ENCODE peak calls at places on chromosome 17, in ten cellular contexts. B, V, Q, Y, G, F, N, L, O and A are unnamed samples.

GRCh38 chr17:65495255-65496060 is 66.0 kb downstream of the AXIN2 start:
- DNase-seq in B (no peak), V (peak), Q (no peak), Y (no peak), G (peak), F (no peak), N (no peak), L (peak), O (no peak), A (no peak)

GRCh38 chr17:34146440-34147043 is 108.5 kb upstream of the CCL2 start:
- DNase-seq in B (no peak), V (peak), Q (peak), Y (no peak), G (peak), F (no peak), N (peak), L (peak), O (no peak), A (peak)

GRCh38 chr17:33520404-33521032 is 227.4 kb upstream of the ASIC2 start:
- DNase-seq in B (peak), V (peak), Q (no peak), Y (no peak), G (peak), F (no peak), N (no peak), L (peak), O (peak), A (peak)

GRCh38 chr17:77376795-77377751 is 236.3 kb downstream of the SEC14L1 start:
- DNase-seq in B (peak), V (no peak), Q (no peak), Y (no peak), G (no peak), F (no peak), N (no peak), L (no peak), O (no peak), A (no peak)

GRCh38 chr17:77882481-77883212 is 75.9 kb upstream of the TNRC6C start:
- DNase-seq in B (peak), V (no peak), Q (no peak), Y (no peak), G (no peak), F (no peak), N (peak), L (no peak), O (no peak), A (no peak)

GRCh38 chr17:82787081-82787848 is 35.4 kb downstream of the TBCD start:
- DNase-seq in B (no peak), V (no peak), Q (peak), Y (no peak), G (no peak), F (no peak), N (no peak), L (no peak), O (no peak), A (no peak)

GRCh38 chr17:45090711-45091110 is 29.6 kb downstream of the NMT1 start:
- DNase-seq in B (no peak), V (no peak), Q (no peak), Y (no peak), G (no peak), F (no peak), N (no peak), L (no peak), O (no peak), A (no peak)

GRCh38 chr17:39222866-39223834 is 2.6 kb downstream of the STAC2 start:
- DNase-seq in B (no peak), V (no peak), Q (no peak), Y (no peak), G (no peak), F (no peak), N (no peak), L (no peak), O (no peak), A (no peak)

GRCh38 chr17:77208217-77208808 is 67.5 kb downstream of the SEC14L1 start:
- DNase-seq in B (peak), V (no peak), Q (no peak), Y (no peak), G (peak), F (no peak), N (no peak), L (peak), O (peak), A (peak)

GRCh38 chr17:8103549-8103948 is 14.8 kb downstream of the ALOXE3 start:
- DNase-seq in B (no peak), V (no peak), Q (no peak), Y (no peak), G (no peak), F (no peak), N (no peak), L (no peak), O (no peak), A (no peak)

GRCh38 chr17:79497949-79498348 is 112.9 kb downstream of the RBFOX3 start:
- DNase-seq in B (no peak), V (no peak), Q (no peak), Y (no peak), G (no peak), F (no peak), N (no peak), L (no peak), O (no peak), A (no peak)

GRCh38 chr17:9370464-9370863 is 205.2 kb downstream of the STX8 start:
- DNase-seq in B (peak), V (no peak), Q (no peak), Y (no peak), G (no peak), F (no peak), N (no peak), L (no peak), O (no peak), A (no peak)

GRCh38 chr17:81287155-81287554 is 8.0 kb downstream of the SLC38A10 start:
- DNase-seq in B (no peak), V (no peak), Q (no peak), Y (no peak), G (no peak), F (no peak), N (no peak), L (no peak), O (no peak), A (no peak)

GRCh38 chr17:57160624-57161023 is 75.6 kb downstream of the AKAP1 start:
- DNase-seq in B (no peak), V (no peak), Q (no peak), Y (no peak), G (no peak), F (no peak), N (no peak), L (no peak), O (no peak), A (no peak)

GRCh38 chr17:76013377-76013932 is 12.8 kb downstream of the CDK3 start:
- DNase-seq in B (no peak), V (no peak), Q (no peak), Y (no peak), G (no peak), F (no peak), N (no peak), L (no peak), O (no peak), A (no peak)

GRCh38 chr17:77445908-77446535 is 305.3 kb downstream of the SEC14L1 start:
- DNase-seq in B (peak), V (no peak), Q (no peak), Y (no peak), G (no peak), F (no peak), N (no peak), L (no peak), O (no peak), A (peak)

GRCh38 chr17:6086603-6087400 is 16.6 kb downstream of the WSCD1 start:
- DNase-seq in B (no peak), V (no peak), Q (no peak), Y (no peak), G (no peak), F (no peak), N (no peak), L (no peak), O (no peak), A (no peak)

GRCh38 chr17:17414316-17414937 is 62.4 kb upstream of the MED9 start:
- DNase-seq in B (peak), V (no peak), Q (no peak), Y (no peak), G (no peak), F (no peak), N (no peak), L (no peak), O (no peak), A (no peak)

GRCh38 chr17:32269377-32269776 is 3.7 kb downstream of the RHBDL3 start:
- DNase-seq in B (no peak), V (no peak), Q (no peak), Y (no peak), G (no peak), F (no peak), N (no peak), L (no peak), O (no peak), A (no peak)

GRCh38 chr17:17924131-17924856 is 47.9 kb downstream of the TOM1L2 start:
- DNase-seq in B (no peak), V (no peak), Q (peak), Y (no peak), G (no peak), F (no peak), N (no peak), L (no peak), O (no peak), A (no peak)

GRCh38 chr17:7717756-7718350 is 309 bp downstream of the DNAH2 start:
- DNase-seq in B (no peak), V (peak), Q (no peak), Y (no peak), G (no peak), F (no peak), N (no peak), L (no peak), O (no peak), A (no peak)

GRCh38 chr17:22286337-22287041 is 594.2 kb downstream of the KCNJ18 start:
- DNase-seq in B (no peak), V (no peak), Q (peak), Y (no peak), G (no peak), F (no peak), N (no peak), L (no peak), O (no peak), A (no peak)

GRCh38 chr17:2190014-2190413 is 113.6 kb downstream of the SMG6 start:
- DNase-seq in B (peak), V (no peak), Q (peak), Y (no peak), G (no peak), F (no peak), N (no peak), L (no peak), O (no peak), A (no peak)

GRCh38 chr17:64339516-64340475 is 50.9 kb downstream of the PECAM1 start:
- DNase-seq in B (no peak), V (no peak), Q (no peak), Y (no peak), G (no peak), F (no peak), N (no peak), L (no peak), O (no peak), A (no peak)

GRCh38 chr17:74119960-74120359 is 83.5 kb upstream of the RPL38 start:
- DNase-seq in B (no peak), V (peak), Q (no peak), Y (no peak), G (no peak), F (no peak), N (no peak), L (no peak), O (no peak), A (no peak)

GRCh38 chr17:19487009-19487600 is 46.5 kb upstream of the SLC47A1 start:
- DNase-seq in B (peak), V (no peak), Q (no peak), Y (no peak), G (no peak), F (no peak), N (no peak), L (no peak), O (no peak), A (no peak)

GRCh38 chr17:18246880-18247612 is 11.5 kb downstream of the FLII start:
- DNase-seq in B (peak), V (peak), Q (peak), Y (no peak), G (peak), F (no peak), N (no peak), L (peak), O (no peak), A (peak)

GRCh38 chr17:8911205-8911604 is 43.7 kb upstream of the PIK3R6 start:
- DNase-seq in B (no peak), V (no peak), Q (peak), Y (no peak), G (no peak), F (no peak), N (no peak), L (no peak), O (no peak), A (no peak)

GRCh38 chr17:28897769-28898259 is 281 bp upstream of the FLOT2 start:
- DNase-seq in B (no peak), V (no peak), Q (no peak), Y (no peak), G (no peak), F (no peak), N (no peak), L (no peak), O (no peak), A (no peak)

GRCh38 chr17:28895794-28896447 is 1.6 kb downstream of the FLOT2 start:
- DNase-seq in B (no peak), V (no peak), Q (no peak), Y (no peak), G (peak), F (no peak), N (no peak), L (no peak), O (no peak), A (no peak)

GRCh38 chr17:28896491-28896883 is 1.0 kb downstream of the FLOT2 start:
- DNase-seq in B (no peak), V (no peak), Q (no peak), Y (no peak), G (no peak), F (no peak), N (no peak), L (no peak), O (no peak), A (no peak)

GRCh38 chr17:28898261-28898955 is 875 bp upstream of the FLOT2 start:
- DNase-seq in B (no peak), V (peak), Q (no peak), Y (no peak), G (no peak), F (no peak), N (no peak), L (no peak), O (no peak), A (no peak)

GRCh38 chr17:28896884-28897768 is at the start of gene FLOT2:
- DNase-seq in B (peak), V (peak), Q (peak), Y (no peak), G (peak), F (no peak), N (peak), L (peak), O (no peak), A (peak)
- TF ChIP-seq CTCF in B (peak), V (peak), Q (no peak), Y (peak), G (peak), F (peak), N (no peak), L (no peak), O (no peak), A (peak)

DNA sequence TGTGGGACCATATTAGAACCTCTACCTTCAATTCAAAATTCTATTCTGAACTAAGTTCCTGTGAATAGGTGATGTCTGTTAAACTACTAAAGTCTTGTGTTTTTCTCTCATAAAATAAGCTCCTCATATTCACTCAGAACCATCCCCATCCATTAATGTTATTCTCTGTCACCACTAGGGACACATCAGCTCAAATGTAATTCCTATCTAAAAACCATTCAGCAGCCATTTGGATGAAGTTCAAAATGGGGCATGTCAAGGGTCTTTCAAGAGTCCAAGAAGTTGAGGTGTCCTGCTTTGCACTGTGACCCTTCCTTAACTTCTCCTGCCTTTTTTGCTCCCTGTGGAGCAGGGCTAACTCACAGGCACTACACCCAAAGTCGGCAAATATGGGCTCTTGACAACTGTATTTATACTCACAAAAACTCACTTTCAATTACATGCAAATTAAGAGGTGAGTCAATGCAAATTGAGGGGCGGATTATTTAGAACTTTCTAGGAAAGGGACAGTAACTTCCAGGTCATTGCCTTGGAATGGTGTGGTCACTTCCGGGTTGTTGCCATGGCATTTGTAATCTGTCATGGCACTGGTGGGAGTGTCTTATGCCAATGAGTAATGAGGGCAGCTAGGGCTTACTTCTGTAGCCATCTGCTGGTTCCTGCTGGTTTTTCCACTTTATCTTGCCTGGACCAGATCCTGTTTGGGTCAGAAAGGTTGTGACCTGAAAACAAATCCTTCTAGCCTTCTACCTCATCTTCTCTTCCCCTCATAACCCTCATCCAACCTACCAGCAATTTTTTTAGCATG is 128.2 kb upstream of the COX10 start:
- DNase-seq in B (peak), V (peak), Q (no peak), Y (no peak), G (no peak), F (no peak), N (no peak), L (no peak), O (no peak), A (no peak)
- TF ChIP-seq CTCF in B (no peak), V (peak), Q (no peak), Y (no peak), G (no peak), F (no peak), N (no peak), L (no peak), O (no peak), A (no peak)

GRCh38 chr17:48576479-48577309 is 1.5 kb downstream of the HOXB4 start:
- DNase-seq in B (peak), V (no peak), Q (peak), Y (no peak), G (peak), F (no peak), N (no peak), L (no peak), O (no peak), A (no peak)

GRCh38 chr17:48577946-48578615 is at the start of gene HOXB4:
- DNase-seq in B (peak), V (peak), Q (peak), Y (no peak), G (peak), F (no peak), N (no peak), L (peak), O (no peak), A (peak)

GRCh38 chr17:48579738-48580543 is 1.8 kb upstream of the HOXB4 start:
- DNase-seq in B (no peak), V (no peak), Q (no peak), Y (no peak), G (no peak), F (no peak), N (no peak), L (no peak), O (no peak), A (no peak)

GRCh38 chr17:48577330-48577945 is 712 bp downstream of the HOXB4 start:
- DNase-seq in B (no peak), V (no peak), Q (no peak), Y (no peak), G (no peak), F (no peak), N (no peak), L (no peak), O (no peak), A (no peak)

DNA sequence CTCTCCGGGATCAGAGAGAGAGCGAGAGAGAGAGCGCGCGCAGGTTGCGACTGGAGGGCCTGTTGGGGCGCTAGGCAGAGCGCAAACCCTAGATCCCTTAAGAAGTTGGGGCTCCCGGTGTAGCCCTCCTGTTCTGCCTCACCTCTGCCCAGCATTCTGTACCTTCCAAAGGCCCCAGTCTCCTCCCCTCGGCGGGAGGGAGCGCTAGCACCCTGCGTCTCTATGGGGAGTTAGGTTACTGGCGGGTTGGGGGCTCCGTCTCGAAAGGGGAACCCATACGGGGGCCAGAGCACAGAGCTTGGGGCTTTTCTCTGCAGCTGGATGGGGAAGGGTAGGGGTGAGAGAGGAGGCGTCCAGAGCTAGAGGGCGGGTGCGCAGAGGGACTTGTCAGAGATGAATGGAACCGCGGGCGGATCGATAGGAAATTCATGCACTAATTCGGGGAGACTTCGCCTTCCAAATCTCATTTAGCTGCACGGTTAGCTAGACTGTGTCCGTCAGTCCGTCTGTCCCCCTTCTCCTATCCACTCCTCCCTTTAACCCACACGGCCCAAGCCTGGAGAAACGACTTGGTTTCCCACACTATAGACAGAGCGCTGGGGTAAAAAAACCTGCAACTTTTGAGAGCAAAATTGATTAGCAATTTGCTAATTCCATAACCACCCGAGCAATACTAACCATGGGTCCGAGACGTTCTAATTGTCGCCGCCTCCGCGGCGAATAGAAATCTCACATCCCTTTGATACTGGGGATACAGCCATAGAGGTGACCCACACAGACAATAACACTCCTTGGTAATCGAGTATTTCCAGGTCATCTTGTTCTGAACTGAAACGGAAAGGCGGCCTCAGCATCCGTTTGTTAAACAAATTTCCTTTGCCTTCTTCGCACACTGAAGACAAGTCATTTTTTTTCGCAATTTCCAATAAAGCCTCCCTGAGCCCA is 738 bp upstream of the HOXB4 start:
- DNase-seq in B (no peak), V (no peak), Q (no peak), Y (no peak), G (no peak), F (no peak), N (no peak), L (no peak), O (no peak), A (no peak)
- TF ChIP-seq CTCF in B (no peak), V (no peak), Q (no peak), Y (no peak), G (no peak), F (no peak), N (no peak), L (no peak), O (no peak), A (no peak)

GRCh38 chr17:30005709-30006320 is 64.4 kb downstream of the EFCAB5 start:
- DNase-seq in B (peak), V (no peak), Q (no peak), Y (no peak), G (no peak), F (no peak), N (no peak), L (no peak), O (no peak), A (no peak)
- TF ChIP-seq CTCF in B (no peak), V (no peak), Q (no peak), Y (no peak), G (no peak), F (no peak), N (no peak), L (no peak), O (no peak), A (no peak)

GRCh38 chr17:28415886-28416285 is 9.9 kb upstream of the SLC46A1 start:
- DNase-seq in B (no peak), V (no peak), Q (no peak), Y (no peak), G (no peak), F (no peak), N (no peak), L (no peak), O (no peak), A (no peak)

GRCh38 chr17:28413804-28414203 is 7.8 kb upstream of the SLC46A1 start:
- DNase-seq in B (no peak), V (peak), Q (peak), Y (no peak), G (no peak), F (no peak), N (no peak), L (no peak), O (no peak), A (no peak)

GRCh38 chr17:28412131-28412530 is 6.1 kb upstream of the SLC46A1 start:
- DNase-seq in B (no peak), V (no peak), Q (peak), Y (no peak), G (no peak), F (no peak), N (no peak), L (no peak), O (no peak), A (no peak)

GRCh38 chr17:28421775-28422305 is 15.8 kb upstream of the SLC46A1 start:
- DNase-seq in B (no peak), V (no peak), Q (no peak), Y (no peak), G (no peak), F (no peak), N (no peak), L (no peak), O (no peak), A (no peak)

GRCh38 chr17:28416703-28417311 is 10.8 kb upstream of the SLC46A1 start:
- DNase-seq in B (peak), V (peak), Q (peak), Y (no peak), G (peak), F (no peak), N (no peak), L (peak), O (peak), A (peak)
- TF ChIP-seq CTCF in B (peak), V (peak), Q (no peak), Y (peak), G (peak), F (peak), N (no peak), L (peak), O (peak), A (peak)